ENCODE peak calls at places on chromosomes 6 and 20, in four cellular contexts. One of them, this sample, is unnamed.

GRCh38 chr20:23995905-23996666 is 7.5 kb upstream of the GGTLC1 start:
- DNase-seq in K562: peak; percentile 59
- DNase-seq in HepG2: peak; percentile 50
- DNase-seq in GM12878: no peak
- DNase-seq in this sample: peak; percentile 23

GRCh38 chr6:80932364-80932763 is 820.1 kb downstream of the TENT5A start:
- DNase-seq in HepG2: no peak
- DNase-seq in K562: no peak
- DNase-seq in GM12878: no peak
- DNase-seq in this sample: no peak

GRCh38 chr6:81749704-81750103 is 2.8 kb downstream of the TENT5A start:
- DNase-seq in HepG2: no peak
- DNase-seq in GM12878: no peak
- DNase-seq in K562: no peak
- DNase-seq in this sample: no peak

GRCh38 chr6:78770766-78771165 is 96.6 kb upstream of the IRAK1BP1 start:
- DNase-seq in HepG2: no peak
- DNase-seq in K562: no peak
- DNase-seq in GM12878: no peak
- DNase-seq in this sample: no peak

GRCh38 chr6:112118034-112118433 is 30.6 kb downstream of the FAM229B start:
- DNase-seq in GM12878: no peak
- DNase-seq in K562: no peak
- DNase-seq in HepG2: no peak
- DNase-seq in this sample: no peak

GRCh38 chr6:14824060-14824834 is 421.6 kb upstream of the JARID2 start:
- DNase-seq in GM12878: no peak
- DNase-seq in HepG2: no peak
- DNase-seq in K562: no peak
- DNase-seq in this sample: peak; percentile 15

GRCh38 chr20:37914672-37915433 is 11.9 kb downstream of the VSTM2L start:
- DNase-seq in K562: no peak
- DNase-seq in HepG2: peak; percentile 41
- DNase-seq in GM12878: no peak
- DNase-seq in this sample: peak; percentile 38

GRCh38 chr6:105174512-105174911 is 5.3 kb downstream of the POPDC3 start:
- DNase-seq in GM12878: no peak
- DNase-seq in K562: no peak
- DNase-seq in HepG2: no peak
- DNase-seq in this sample: no peak

GRCh38 chr6:160355001-160355400 is 6.8 kb downstream of the SLC22A3 start:
- DNase-seq in GM12878: no peak
- DNase-seq in HepG2: no peak
- DNase-seq in K562: no peak
- DNase-seq in this sample: no peak
- TF ChIP-seq BHLHE40 in GM12878: no peak
- TF ChIP-seq BHLHE40 in HepG2: no peak
- TF ChIP-seq BHLHE40 in K562: no peak
- TF ChIP-seq BHLHE40 in this sample: no peak

DNA sequence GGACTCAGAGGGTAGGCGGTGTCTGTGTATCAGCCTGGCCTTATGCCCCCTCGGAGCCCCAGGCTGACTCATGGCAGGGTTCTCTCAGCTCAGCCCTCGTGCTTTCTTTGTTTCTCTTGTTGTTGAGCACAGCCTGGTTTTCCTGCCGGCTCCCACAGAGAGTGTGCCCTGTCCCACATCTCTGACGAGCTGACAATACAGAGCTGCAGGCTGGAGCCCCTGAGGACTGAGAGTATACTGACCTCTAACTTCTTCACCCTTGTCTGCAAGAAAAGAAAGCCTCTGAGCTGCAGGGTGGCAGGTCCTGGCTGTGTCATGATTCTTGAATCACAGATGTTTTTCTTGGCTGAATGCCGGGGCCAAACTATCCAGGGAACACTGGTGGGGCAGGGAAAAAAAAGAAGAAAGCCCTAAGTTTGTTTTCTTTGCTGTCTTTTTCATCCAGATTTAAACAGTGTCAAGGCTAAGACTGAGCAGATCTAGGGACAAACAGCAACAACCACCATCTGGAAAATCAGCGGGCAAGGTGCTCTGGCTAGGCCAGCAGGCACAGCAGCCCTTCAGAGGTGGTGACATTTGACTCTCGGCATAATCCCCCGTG is 63.3 kb upstream of the ZNF133 start:
- DNase-seq in HepG2: peak; percentile 26
- DNase-seq in K562: no peak
- DNase-seq in GM12878: no peak
- DNase-seq in this sample: peak; percentile 27
- TF ChIP-seq FOXK2 in HepG2: no peak
- TF ChIP-seq FOXK2 in K562: no peak
- TF ChIP-seq FOXK2 in GM12878: no peak
- TF ChIP-seq FOXK2 in this sample: no peak

GRCh38 chr6:44108471-44108870 is 18.8 kb downstream of the MRPL14 start:
- DNase-seq in HepG2: no peak
- DNase-seq in K562: no peak
- DNase-seq in GM12878: no peak
- DNase-seq in this sample: no peak
- TF ChIP-seq BHLHE40 in HepG2: no peak
- TF ChIP-seq BHLHE40 in K562: no peak
- TF ChIP-seq BHLHE40 in GM12878: no peak
- TF ChIP-seq BHLHE40 in this sample: no peak

GRCh38 chr6:116412270-116412669 is 41.5 kb downstream of the DSE start:
- DNase-seq in K562: no peak
- DNase-seq in GM12878: no peak
- DNase-seq in HepG2: no peak
- DNase-seq in this sample: no peak
- TF ChIP-seq FOXK2 in K562: no peak
- TF ChIP-seq FOXK2 in GM12878: no peak
- TF ChIP-seq FOXK2 in HepG2: no peak
- TF ChIP-seq FOXK2 in this sample: no peak

GRCh38 chr6:44100088-44100550 is 27.1 kb downstream of the MRPL14 start:
- DNase-seq in GM12878: no peak
- DNase-seq in HepG2: peak; percentile 69
- DNase-seq in K562: peak; percentile 53
- DNase-seq in this sample: peak; percentile 44
- TF ChIP-seq BHLHE40 in GM12878: no peak
- TF ChIP-seq BHLHE40 in HepG2: no peak
- TF ChIP-seq BHLHE40 in K562: no peak
- TF ChIP-seq BHLHE40 in this sample: no peak